ENCODE peak calls at places on chromosomes 1 and 21, in five cellular contexts. U is endothelial cell; V is effector CD8-positive, alpha-beta T cell; X is MCF 10A; Y is NCI-H774. K is an unnamed sample.
A peak's percentile ranks its signal among the peaks of the same experiment; 100 is the strongest.

GRCh38 chr21:45392206-45392971 is 12.6 kb upstream of the COL18A1 start:
- DNase-seq in U (no peak), V (no peak), X (no peak), Y (no peak), K (no peak)

GRCh38 chr1:109514846-109515245 is 5.3 kb upstream of the AMIGO1 start:
- DNase-seq in U (no peak), V (no peak), X (no peak), Y (no peak), K (no peak)

GRCh38 chr1:2229032-2229920 is 1.2 kb downstream of the SKI start:
- DNase-seq in U (peak; percentile 57), V (no peak), X (peak; percentile 51), Y (no peak), K (no peak)

GRCh38 chr1:18182518-18183160 is 75.0 kb downstream of the IGSF21 start:
- DNase-seq in U (peak; percentile 45), V (no peak), X (no peak), Y (no peak), K (peak; percentile 95)

GRCh38 chr1:22609291-22609690 is 27.1 kb upstream of the C1QA start:
- DNase-seq in U (no peak), V (no peak), X (no peak), Y (no peak), K (no peak)

GRCh38 chr1:22687191-22687590 is 23.4 kb upstream of the EPHB2 start:
- DNase-seq in U (no peak), V (no peak), X (no peak), Y (no peak), K (no peak)

GRCh38 chr1:234409328-234409727 is 36.1 kb downstream of the COA6 start:
- DNase-seq in U (no peak), V (no peak), X (no peak), Y (no peak), K (no peak)

GRCh38 chr1:7770620-7770938 is 517 bp upstream of the VAMP3 start:
- DNase-seq in U (no peak), V (no peak), X (no peak), Y (no peak), K (no peak)

GRCh38 chr1:214439352-214440119 is 111.9 kb downstream of the PTPN14 start:
- DNase-seq in U (no peak), V (no peak), X (peak; percentile 100), Y (peak; percentile 70), K (peak; percentile 82)

GRCh38 chr1:22315315-22316078 is 136.2 kb upstream of the ZBTB40 start:
- DNase-seq in U (no peak), V (no peak), X (no peak), Y (no peak), K (peak; percentile 58)

GRCh38 chr1:171252482-171252881 is 4.2 kb downstream of the FMO1 start:
- DNase-seq in U (no peak), V (no peak), X (no peak), Y (no peak), K (no peak)

GRCh38 chr1:91777196-91777595 is 108.8 kb downstream of the TGFBR3 start:
- DNase-seq in U (no peak), V (no peak), X (no peak), Y (no peak), K (no peak)

K was measured in islet precursor cell.